ENCODE peak calls at places on chromosomes 16 and 17, in eight cellular contexts. One of them, this sample, is unnamed.

GRCh38 chr17:4840893-4841242 is 7.7 kb downstream of the MINK1 start:
- DNase-seq in stimulated activated CD4-positive, alpha-beta T cell treated with anti-CD3 and anti-CD28 coated beads, TNF-alpha, amount 100 ng/mL, for 4 hours: no peak
- DNase-seq in activated gamma-delta T cell treated with Interleukin-2 at 50 U/mL for 16 hours: no peak
- DNase-seq in AG09309: no peak
- DNase-seq in hypothalamus: no peak
- DNase-seq in AG09319: no peak
- DNase-seq in NCI-H2081 treated with DMSO at 0.1 percent for 48 hours: no peak
- DNase-seq in NCI-H1105: no peak
- DNase-seq in this sample: no peak

GRCh38 chr17:82743344-82744219 is 8.2 kb downstream of the FN3K start:
- DNase-seq in stimulated activated CD4-positive, alpha-beta T cell treated with anti-CD3 and anti-CD28 coated beads, TNF-alpha, amount 100 ng/mL, for 4 hours: no peak
- DNase-seq in activated gamma-delta T cell treated with Interleukin-2 at 50 U/mL for 16 hours: no peak
- DNase-seq in AG09309: no peak
- DNase-seq in hypothalamus: no peak
- DNase-seq in AG09319: no peak
- DNase-seq in NCI-H2081 treated with DMSO at 0.1 percent for 48 hours: no peak
- DNase-seq in NCI-H1105: no peak
- DNase-seq in this sample: no peak

GRCh38 chr16:11669380-11670146 is 1.3 kb downstream of the SNN start:
- DNase-seq in stimulated activated CD4-positive, alpha-beta T cell treated with anti-CD3 and anti-CD28 coated beads, TNF-alpha, amount 100 ng/mL, for 4 hours: no peak
- DNase-seq in activated gamma-delta T cell treated with Interleukin-2 at 50 U/mL for 16 hours: no peak
- DNase-seq in AG09309: no peak
- DNase-seq in hypothalamus: no peak
- DNase-seq in AG09319: no peak
- DNase-seq in NCI-H2081 treated with DMSO at 0.1 percent for 48 hours: no peak
- DNase-seq in NCI-H1105: no peak
- DNase-seq in this sample: no peak

GRCh38 chr16:11302977-11303376 is 21.8 kb upstream of the PRM1 start:
- DNase-seq in stimulated activated CD4-positive, alpha-beta T cell treated with anti-CD3 and anti-CD28 coated beads, TNF-alpha, amount 100 ng/mL, for 4 hours: no peak
- DNase-seq in activated gamma-delta T cell treated with Interleukin-2 at 50 U/mL for 16 hours: no peak
- DNase-seq in AG09309: no peak
- DNase-seq in hypothalamus: no peak
- DNase-seq in AG09319: no peak
- DNase-seq in NCI-H2081 treated with DMSO at 0.1 percent for 48 hours: no peak
- DNase-seq in NCI-H1105: peak
- DNase-seq in this sample: peak

GRCh38 chr16:84323626-84324025 is 28.9 kb downstream of the WFDC1 start:
- DNase-seq in stimulated activated CD4-positive, alpha-beta T cell treated with anti-CD3 and anti-CD28 coated beads, TNF-alpha, amount 100 ng/mL, for 4 hours: no peak
- DNase-seq in activated gamma-delta T cell treated with Interleukin-2 at 50 U/mL for 16 hours: no peak
- DNase-seq in AG09309: no peak
- DNase-seq in hypothalamus: no peak
- DNase-seq in AG09319: no peak
- DNase-seq in NCI-H2081 treated with DMSO at 0.1 percent for 48 hours: no peak
- DNase-seq in NCI-H1105: no peak
- DNase-seq in this sample: no peak

GRCh38 chr16:981695-982151 is at the start of gene SOX8:
- DNase-seq in stimulated activated CD4-positive, alpha-beta T cell treated with anti-CD3 and anti-CD28 coated beads, TNF-alpha, amount 100 ng/mL, for 4 hours: no peak
- DNase-seq in activated gamma-delta T cell treated with Interleukin-2 at 50 U/mL for 16 hours: no peak
- DNase-seq in AG09309: no peak
- DNase-seq in hypothalamus: no peak
- DNase-seq in AG09319: no peak
- DNase-seq in NCI-H2081 treated with DMSO at 0.1 percent for 48 hours: no peak
- DNase-seq in NCI-H1105: no peak
- DNase-seq in this sample: peak

GRCh38 chr16:72256398-72257048 is 84.6 kb upstream of the PMFBP1 start:
- DNase-seq in stimulated activated CD4-positive, alpha-beta T cell treated with anti-CD3 and anti-CD28 coated beads, TNF-alpha, amount 100 ng/mL, for 4 hours: no peak
- DNase-seq in activated gamma-delta T cell treated with Interleukin-2 at 50 U/mL for 16 hours: no peak
- DNase-seq in AG09309: peak
- DNase-seq in hypothalamus: no peak
- DNase-seq in AG09319: peak
- DNase-seq in NCI-H2081 treated with DMSO at 0.1 percent for 48 hours: no peak
- DNase-seq in NCI-H1105: no peak
- DNase-seq in this sample: no peak

GRCh38 chr16:66605177-66605999 is 884 bp downstream of the CMTM3 start:
- DNase-seq in stimulated activated CD4-positive, alpha-beta T cell treated with anti-CD3 and anti-CD28 coated beads, TNF-alpha, amount 100 ng/mL, for 4 hours: peak
- DNase-seq in activated gamma-delta T cell treated with Interleukin-2 at 50 U/mL for 16 hours: peak
- DNase-seq in AG09309: no peak
- DNase-seq in hypothalamus: no peak
- DNase-seq in AG09319: no peak
- DNase-seq in NCI-H2081 treated with DMSO at 0.1 percent for 48 hours: no peak
- DNase-seq in NCI-H1105: no peak
- DNase-seq in this sample: peak

GRCh38 chr17:64320613-64321553 is 57.8 kb upstream of the TEX2 start:
- DNase-seq in stimulated activated CD4-positive, alpha-beta T cell treated with anti-CD3 and anti-CD28 coated beads, TNF-alpha, amount 100 ng/mL, for 4 hours: peak
- DNase-seq in activated gamma-delta T cell treated with Interleukin-2 at 50 U/mL for 16 hours: peak
- DNase-seq in AG09309: peak
- DNase-seq in hypothalamus: no peak
- DNase-seq in AG09319: no peak
- DNase-seq in NCI-H2081 treated with DMSO at 0.1 percent for 48 hours: peak
- DNase-seq in NCI-H1105: peak
- DNase-seq in this sample: peak

GRCh38 chr17:37813753-37814152 is 68.9 kb upstream of the HNF1B start:
- DNase-seq in stimulated activated CD4-positive, alpha-beta T cell treated with anti-CD3 and anti-CD28 coated beads, TNF-alpha, amount 100 ng/mL, for 4 hours: no peak
- DNase-seq in activated gamma-delta T cell treated with Interleukin-2 at 50 U/mL for 16 hours: no peak
- DNase-seq in AG09309: peak
- DNase-seq in hypothalamus: no peak
- DNase-seq in AG09319: peak
- DNase-seq in NCI-H2081 treated with DMSO at 0.1 percent for 48 hours: no peak
- DNase-seq in NCI-H1105: no peak
- DNase-seq in this sample: no peak

GRCh38 chr16:1379054-1379862 is 27.5 kb downstream of the GNPTG start:
- DNase-seq in stimulated activated CD4-positive, alpha-beta T cell treated with anti-CD3 and anti-CD28 coated beads, TNF-alpha, amount 100 ng/mL, for 4 hours: peak
- DNase-seq in activated gamma-delta T cell treated with Interleukin-2 at 50 U/mL for 16 hours: peak
- DNase-seq in AG09309: peak
- DNase-seq in hypothalamus: no peak
- DNase-seq in AG09319: peak
- DNase-seq in NCI-H2081 treated with DMSO at 0.1 percent for 48 hours: no peak
- DNase-seq in NCI-H1105: peak
- DNase-seq in this sample: peak

GRCh38 chr17:14058051-14058450 is 11.3 kb upstream of the COX10 start:
- DNase-seq in stimulated activated CD4-positive, alpha-beta T cell treated with anti-CD3 and anti-CD28 coated beads, TNF-alpha, amount 100 ng/mL, for 4 hours: no peak
- DNase-seq in activated gamma-delta T cell treated with Interleukin-2 at 50 U/mL for 16 hours: no peak
- DNase-seq in AG09309: no peak
- DNase-seq in hypothalamus: no peak
- DNase-seq in AG09319: no peak
- DNase-seq in NCI-H2081 treated with DMSO at 0.1 percent for 48 hours: no peak
- DNase-seq in NCI-H1105: no peak
- DNase-seq in this sample: no peak

This sample was measured in stomach.